ENCODE peak calls at places on chromosomes 1 and 21, in eight cellular contexts. M is HepG2, G is HCT116, L is GM23338, R is Panc1, I is GM12878, V is K562, Y is upper lobe of left lung. B is an unnamed sample.

GRCh38 chr1:108862017-108862610 is 5.2 kb upstream of the AKNAD1 start:
- ATAC-seq in M (no peak), G (no peak), L (no peak), R (no peak), I (no peak), V (no peak), Y (no peak), B (no peak)

GRCh38 chr21:17536381-17536780 is 23.5 kb downstream of the CXADR start:
- ATAC-seq in M (no peak), G (no peak), L (no peak), R (peak; percentile 56), I (no peak), V (no peak), Y (peak; percentile 63), B (peak; percentile 27)

GRCh38 chr1:35536551-35537162 is 20.5 kb downstream of the KIAA0319L start:
- ATAC-seq in M (no peak), G (no peak), L (peak; percentile 27), R (no peak), I (no peak), V (no peak), Y (no peak), B (no peak)

GRCh38 chr1:193183019-193183643 is 3.3 kb downstream of the B3GALT2 start:
- ATAC-seq in M (peak; percentile 70), G (peak; percentile 72), L (no peak), R (peak; percentile 74), I (peak; percentile 79), V (peak; percentile 70), Y (peak; percentile 78), B (no peak)

GRCh38 chr21:16218682-16219343 is 489.0 kb downstream of the USP25 start:
- ATAC-seq in M (peak; percentile 84), G (no peak), L (no peak), R (no peak), I (no peak), V (no peak), Y (no peak), B (no peak)

GRCh38 chr1:207755846-207756692 is 4.2 kb downstream of the CD46 start:
- ATAC-seq in M (no peak), G (no peak), L (no peak), R (no peak), I (no peak), V (no peak), Y (no peak), B (no peak)

GRCh38 chr1:67415041-67415440 is 15.2 kb downstream of the SERBP1 start:
- ATAC-seq in M (no peak), G (no peak), L (no peak), R (no peak), I (no peak), V (no peak), Y (no peak), B (no peak)

GRCh38 chr21:25062061-25062460 is 545.2 kb downstream of the MRPL39 start:
- ATAC-seq in M (no peak), G (no peak), L (peak; percentile 32), R (no peak), I (peak; percentile 20), V (no peak), Y (no peak), B (no peak)

GRCh38 chr1:94602312-94602711 is 60.8 kb upstream of the F3 start:
- ATAC-seq in M (no peak), G (no peak), L (no peak), R (no peak), I (no peak), V (no peak), Y (peak; percentile 67), B (peak; percentile 51)

GRCh38 chr1:37851271-37851670 is 8.1 kb downstream of the MTF1 start:
- ATAC-seq in M (no peak), G (no peak), L (no peak), R (no peak), I (no peak), V (no peak), Y (no peak), B (no peak)

GRCh38 chr21:34625194-34625593 is 10.3 kb upstream of the RCAN1 start:
- ATAC-seq in M (no peak), G (no peak), L (no peak), R (no peak), I (no peak), V (no peak), Y (no peak), B (no peak)

GRCh38 chr21:37423103-37423502 is 56.5 kb downstream of the DYRK1A start:
- ATAC-seq in M (no peak), G (no peak), L (peak; percentile 82), R (no peak), I (no peak), V (no peak), Y (no peak), B (no peak)

GRCh38 chr1:165481820-165482532 is 37.0 kb upstream of the RXRG start:
- ATAC-seq in M (no peak), G (peak; percentile 87), L (peak; percentile 68), R (peak; percentile 94), I (no peak), V (peak; percentile 47), Y (peak; percentile 97), B (peak; percentile 85)

GRCh38 chr1:59750612-59751395 is 63.9 kb upstream of the HOOK1 start:
- ATAC-seq in M (no peak), G (peak; percentile 55), L (no peak), R (no peak), I (no peak), V (no peak), Y (peak; percentile 75), B (peak; percentile 66)

GRCh38 chr1:94550800-94551241 is 9.3 kb upstream of the F3 start:
- ATAC-seq in M (peak; percentile 36), G (no peak), L (no peak), R (no peak), I (no peak), V (no peak), Y (no peak), B (no peak)

GRCh38 chr1:27269276-27269675 is 34.8 kb downstream of the WDTC1 start:
- ATAC-seq in M (no peak), G (no peak), L (no peak), R (no peak), I (no peak), V (no peak), Y (no peak), B (no peak)

GRCh38 chr1:245990315-245991022 is 516.6 kb downstream of the SMYD3 start:
- ATAC-seq in M (no peak), G (no peak), L (no peak), R (no peak), I (peak; percentile 97), V (no peak), Y (no peak), B (no peak)

GRCh38 chr1:41238311-41239094 is 3.6 kb downstream of the SCMH1 start:
- ATAC-seq in M (peak; percentile 36), G (no peak), L (no peak), R (no peak), I (no peak), V (no peak), Y (no peak), B (no peak)
- TF ChIP-seq POLR2AphosphoS5 in M (no peak), G (no peak), L (no peak), R (no peak), I (no peak), V (peak; percentile 57), Y (no peak), B (no peak)

GRCh38 chr1:160818207-160818935 is 22.4 kb downstream of the LY9 start:
- ATAC-seq in M (peak; percentile 34), G (no peak), L (peak; percentile 41), R (no peak), I (no peak), V (no peak), Y (no peak), B (no peak)

GRCh38 chr1:160827418-160827817 is 31.4 kb downstream of the LY9 start:
- ATAC-seq in M (no peak), G (no peak), L (no peak), R (no peak), I (no peak), V (no peak), Y (peak; percentile 45), B (no peak)

GRCh38 chr1:160826546-160826945 is 30.6 kb downstream of the LY9 start:
- ATAC-seq in M (no peak), G (no peak), L (no peak), R (no peak), I (no peak), V (no peak), Y (no peak), B (no peak)

GRCh38 chr1:160819186-160819585 is 23.2 kb downstream of the LY9 start:
- ATAC-seq in M (no peak), G (no peak), L (no peak), R (no peak), I (no peak), V (no peak), Y (no peak), B (no peak)

GRCh38 chr1:160821627-160822026 is 25.7 kb downstream of the LY9 start:
- ATAC-seq in M (no peak), G (peak; percentile 64), L (peak; percentile 75), R (no peak), I (no peak), V (peak; percentile 81), Y (no peak), B (no peak)
- H3K4me3 ChIP-seq in M (no peak overlapping the region), G (no peak overlapping the region), L (no peak overlapping the region), R (no peak overlapping the region), I (no peak overlapping the region), V (no peak overlapping the region), Y (no peak overlapping the region), B (no peak overlapping the region)

DNA sequence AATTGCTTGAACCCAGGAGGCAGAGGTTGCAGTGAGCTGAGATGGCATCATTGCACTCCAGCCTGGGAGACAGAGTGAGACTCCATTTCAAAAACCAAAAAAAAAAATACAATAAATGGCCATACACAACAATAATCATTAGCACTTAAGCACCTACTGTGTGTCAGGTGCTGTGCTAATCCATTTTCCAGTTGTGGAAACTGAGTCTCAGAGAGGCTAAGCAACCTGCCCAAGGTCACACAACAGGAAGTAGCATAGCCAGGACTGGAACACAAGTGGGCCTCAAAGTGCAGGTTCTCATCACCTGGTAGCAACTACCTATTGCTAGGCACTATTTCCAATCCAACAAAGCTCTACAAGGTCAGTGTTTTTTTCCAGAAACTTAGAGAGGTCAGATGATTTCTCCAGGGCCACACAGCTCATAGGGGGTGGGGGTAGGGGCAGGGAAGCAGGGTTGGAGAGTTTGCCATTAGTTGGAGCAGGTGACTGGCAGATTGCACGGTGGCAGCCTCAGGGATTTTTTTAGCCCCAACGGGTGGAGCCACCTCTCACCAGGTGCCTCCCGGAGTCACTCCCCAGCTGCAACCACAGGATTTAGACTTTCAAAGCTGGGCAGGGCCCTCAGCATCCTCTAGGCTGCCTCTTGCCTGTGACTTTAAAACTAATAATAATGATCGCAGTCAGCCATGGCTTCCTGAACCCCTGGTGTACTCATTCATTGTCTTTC is 52.5 kb upstream of the ID3 start:
- ATAC-seq in M (no peak), G (peak; percentile 48), L (peak; percentile 19), R (no peak), I (peak; percentile 59), V (no peak), Y (no peak), B (no peak)
- H3K4me1 ChIP-seq in M (no peaks in the 10 kb centered on the region), G (peaks cover 20% of the 10 kb centered on the region), L (peaks cover 19% of the 10 kb centered on the region), R (no peaks in the 10 kb centered on the region), I (peaks cover 44% of the 10 kb centered on the region), V (peaks cover 2% of the 10 kb centered on the region), Y (no peaks in the 10 kb centered on the region), B (no peaks in the 10 kb centered on the region)

DNA sequence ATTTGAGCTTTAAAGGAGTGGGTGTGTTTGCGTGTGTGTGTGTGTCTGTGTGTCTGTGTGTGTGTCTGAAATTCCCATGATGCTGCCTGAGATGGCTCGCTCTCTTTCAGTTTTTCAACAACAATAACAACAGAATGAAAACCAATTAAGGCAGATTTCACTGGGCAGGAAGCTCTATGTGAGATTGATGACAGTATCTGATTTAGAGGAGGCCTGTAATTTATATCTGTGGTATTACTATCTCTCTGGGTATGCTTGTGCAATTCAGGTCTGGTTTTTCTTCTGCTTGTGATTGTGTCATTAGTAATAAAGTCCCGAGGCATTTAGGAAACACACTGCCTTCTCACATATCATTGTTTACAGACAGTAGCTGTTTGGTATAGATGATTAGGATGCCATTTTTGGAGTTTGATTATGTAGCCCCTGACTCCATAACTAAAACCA is 85.9 kb upstream of the ZNF326 start:
- ATAC-seq in M (no peak), G (no peak), L (no peak), R (no peak), I (peak; percentile 18), V (no peak), Y (peak; percentile 50), B (no peak)
- TF ChIP-seq POLR2AphosphoS5 in M (no peak), G (no peak), L (no peak), R (no peak), I (no peak), V (peak; percentile 14), Y (no peak), B (no peak)

B was measured in gastroesophageal sphincter.